ENCODE peak calls at places on chromosomes 12 and 14, in five cellular contexts. One of them, this sample, is unnamed.

GRCh38 chr12:51906452-51907082 is 737 bp upstream of the ACVRL1 start:
- DNase-seq in ELF-1: no peak
- DNase-seq in tibial artery: peak
- DNase-seq in amniotic stem cell: no peak
- DNase-seq in AG09319: no peak
- DNase-seq in this sample: no peak

GRCh38 chr14:91350813-91351507 is 66.7 kb downstream of the CCDC88C start:
- DNase-seq in AG09319: no peak
- DNase-seq in amniotic stem cell: no peak
- DNase-seq in ELF-1: no peak
- DNase-seq in tibial artery: no peak
- DNase-seq in this sample: no peak

GRCh38 chr14:105549481-105549880 is 23.1 kb downstream of the TMEM121 start:
- DNase-seq in tibial artery: no peak
- DNase-seq in ELF-1: no peak
- DNase-seq in amniotic stem cell: no peak
- DNase-seq in AG09319: no peak
- DNase-seq in this sample: no peak

GRCh38 chr14:102804858-102805257 is 27.6 kb downstream of the TRAF3 start:
- DNase-seq in AG09319: no peak
- DNase-seq in tibial artery: no peak
- DNase-seq in ELF-1: no peak
- DNase-seq in amniotic stem cell: no peak
- DNase-seq in this sample: no peak

GRCh38 chr14:101944451-101944850 is 19.9 kb upstream of the DYNC1H1 start:
- DNase-seq in tibial artery: no peak
- DNase-seq in AG09319: no peak
- DNase-seq in amniotic stem cell: no peak
- DNase-seq in ELF-1: no peak
- DNase-seq in this sample: no peak

GRCh38 chr14:98952595-98953325 is 319.2 kb downstream of the BCL11B start:
- DNase-seq in tibial artery: no peak
- DNase-seq in AG09319: peak
- DNase-seq in amniotic stem cell: no peak
- DNase-seq in ELF-1: no peak
- DNase-seq in this sample: peak

GRCh38 chr14:74922752-74923401 is at the start of gene RPS6KL1:
- DNase-seq in amniotic stem cell: peak
- DNase-seq in ELF-1: peak
- DNase-seq in AG09319: no peak
- DNase-seq in tibial artery: peak
- DNase-seq in this sample: no peak

GRCh38 chr14:22735096-22735495 is 31.4 kb upstream of the OXA1L start:
- DNase-seq in tibial artery: no peak
- DNase-seq in ELF-1: no peak
- DNase-seq in amniotic stem cell: no peak
- DNase-seq in AG09319: no peak
- DNase-seq in this sample: no peak

GRCh38 chr12:13004368-13004767 is 4.3 kb upstream of the HEBP1 start:
- DNase-seq in AG09319: no peak
- DNase-seq in ELF-1: no peak
- DNase-seq in tibial artery: no peak
- DNase-seq in amniotic stem cell: no peak
- DNase-seq in this sample: no peak

GRCh38 chr12:103882861-103883596 is 42.0 kb upstream of the NT5DC3 start:
- DNase-seq in amniotic stem cell: no peak
- DNase-seq in tibial artery: no peak
- DNase-seq in ELF-1: no peak
- DNase-seq in AG09319: no peak
- DNase-seq in this sample: no peak

GRCh38 chr14:61104358-61104757 is 123.3 kb downstream of the SLC38A6 start:
- DNase-seq in tibial artery: no peak
- DNase-seq in AG09319: no peak
- DNase-seq in amniotic stem cell: no peak
- DNase-seq in ELF-1: no peak
- DNase-seq in this sample: no peak

GRCh38 chr14:104731249-104731924 is 7.4 kb downstream of the ADSS1 start:
- DNase-seq in amniotic stem cell: no peak
- DNase-seq in AG09319: no peak
- DNase-seq in tibial artery: no peak
- DNase-seq in ELF-1: peak
- DNase-seq in this sample: no peak

GRCh38 chr12:111636209-111636928 is 37.3 kb upstream of the ATXN2 start:
- DNase-seq in ELF-1: peak
- DNase-seq in AG09319: peak
- DNase-seq in amniotic stem cell: peak
- DNase-seq in tibial artery: peak
- DNase-seq in this sample: no peak

GRCh38 chr12:124636138-124636968 is 68.9 kb upstream of the NCOR2 start:
- DNase-seq in tibial artery: no peak
- DNase-seq in amniotic stem cell: no peak
- DNase-seq in ELF-1: peak
- DNase-seq in AG09319: no peak
- DNase-seq in this sample: peak

GRCh38 chr12:119988788-119989618 is at the start of gene BICDL1:
- DNase-seq in amniotic stem cell: peak
- DNase-seq in ELF-1: peak
- DNase-seq in AG09319: no peak
- DNase-seq in tibial artery: no peak
- DNase-seq in this sample: peak

GRCh38 chr12:132480620-132481132 is 9.3 kb upstream of the FBRSL1 start:
- DNase-seq in ELF-1: no peak
- DNase-seq in tibial artery: no peak
- DNase-seq in amniotic stem cell: no peak
- DNase-seq in AG09319: no peak
- DNase-seq in this sample: no peak